ENCODE peak calls at places on chromosomes 3 and 15, in eight cellular contexts. H is left cardiac atrium, F is posterior vena cava, K is PC-9, Q is NCI-H1092, D is NAMALWA, Y is activated gamma-delta T cell, T is AG04450. R is an unnamed sample.

GRCh38 chr15:61749169-61749568 is 311.1 kb downstream of the VPS13C start:
- DNase-seq in H (no peak), F (no peak), K (no peak), Q (no peak), D (no peak), Y (no peak), T (no peak), R (no peak)

GRCh38 chr3:194865595-194865994 is 179.9 kb downstream of the FAM43A start:
- DNase-seq in H (no peak), F (no peak), K (no peak), Q (no peak), D (no peak), Y (no peak), T (no peak), R (peak; percentile 59)

GRCh38 chr3:58021072-58021959 is 13.1 kb downstream of the FLNB start:
- DNase-seq in H (no peak), F (no peak), K (peak; percentile 92), Q (no peak), D (no peak), Y (no peak), T (no peak), R (no peak)

GRCh38 chr3:120348065-120348980 is 831 bp downstream of the LRRC58 start:
- DNase-seq in H (no peak), F (no peak), K (no peak), Q (peak; percentile 63), D (peak; percentile 72), Y (peak; percentile 50), T (no peak), R (peak; percentile 83)

GRCh38 chr15:89806565-89807550 is 7.8 kb downstream of the ANPEP start:
- DNase-seq in H (no peak), F (no peak), K (no peak), Q (no peak), D (no peak), Y (no peak), T (no peak), R (no peak)

GRCh38 chr3:184652465-184652864 is 59.4 kb downstream of the MAGEF1 start:
- DNase-seq in H (no peak), F (no peak), K (peak; percentile 63), Q (no peak), D (no peak), Y (no peak), T (no peak), R (no peak)

GRCh38 chr15:43241100-43241499 is 20.3 kb upstream of the EPB42 start:
- DNase-seq in H (peak; percentile 41), F (peak; percentile 87), K (no peak), Q (no peak), D (no peak), Y (no peak), T (no peak), R (no peak)

GRCh38 chr3:13344663-13345062 is 75.5 kb downstream of the NUP210 start:
- DNase-seq in H (no peak), F (no peak), K (no peak), Q (no peak), D (no peak), Y (no peak), T (no peak), R (no peak)

GRCh38 chr15:36810656-36811449 is 231.4 kb downstream of the CDIN1 start:
- DNase-seq in H (no peak), F (no peak), K (no peak), Q (no peak), D (peak; percentile 55), Y (no peak), T (no peak), R (peak; percentile 77)

GRCh38 chr3:16372362-16373269 is 107.6 kb downstream of the OXNAD1 start:
- DNase-seq in H (no peak), F (no peak), K (no peak), Q (no peak), D (peak; percentile 60), Y (no peak), T (no peak), R (peak; percentile 71)

GRCh38 chr3:53846134-53846850 is at the start of the genes CHDH and IL17RB:
- DNase-seq in H (peak; percentile 68), F (no peak), K (no peak), Q (no peak), D (no peak), Y (no peak), T (no peak), R (no peak)

GRCh38 chr3:156483961-156484787 is 70.7 kb downstream of the SSR3 start:
- DNase-seq in H (no peak), F (no peak), K (peak; percentile 60), Q (no peak), D (peak; percentile 93), Y (no peak), T (no peak), R (no peak)

GRCh38 chr3:34268032-34268760 is 469.8 kb downstream of the PDCD6IP start:
- DNase-seq in H (no peak), F (no peak), K (no peak), Q (no peak), D (no peak), Y (no peak), T (no peak), R (no peak)

GRCh38 chr15:77096541-77096940 is 25.6 kb upstream of the TSPAN3 start:
- DNase-seq in H (no peak), F (no peak), K (no peak), Q (no peak), D (no peak), Y (no peak), T (no peak), R (no peak)

GRCh38 chr3:5021571-5022092 is 42.4 kb downstream of the BHLHE40 start:
- DNase-seq in H (no peak), F (no peak), K (peak; percentile 82), Q (no peak), D (no peak), Y (no peak), T (no peak), R (no peak)

GRCh38 chr3:17339233-17339632 is 403.2 kb downstream of the TBC1D5 start:
- DNase-seq in H (no peak), F (no peak), K (no peak), Q (no peak), D (no peak), Y (no peak), T (no peak), R (no peak)

GRCh38 chr3:154334973-154335420 is 10.7 kb upstream of the DHX36 start:
- DNase-seq in H (no peak), F (no peak), K (peak; percentile 43), Q (no peak), D (peak; percentile 73), Y (no peak), T (peak; percentile 16), R (peak; percentile 75)

GRCh38 chr3:34237946-34238345 is 439.5 kb downstream of the PDCD6IP start:
- DNase-seq in H (no peak), F (no peak), K (no peak), Q (no peak), D (no peak), Y (no peak), T (no peak), R (no peak)

GRCh38 chr15:49137861-49138260 is 17.5 kb downstream of the COPS2 start:
- DNase-seq in H (no peak), F (no peak), K (no peak), Q (no peak), D (no peak), Y (no peak), T (no peak), R (no peak)

GRCh38 chr3:186417791-186418190 is 55.8 kb upstream of the DGKG start:
- DNase-seq in H (no peak), F (no peak), K (peak; percentile 80), Q (no peak), D (no peak), Y (no peak), T (peak; percentile 29), R (no peak)

GRCh38 chr3:151047636-151048035 is 37.8 kb upstream of the MED12L start:
- DNase-seq in H (no peak), F (no peak), K (no peak), Q (no peak), D (peak; percentile 56), Y (no peak), T (no peak), R (peak; percentile 53)

GRCh38 chr15:67865331-67865730 is 25.5 kb upstream of the RNU6-1 start:
- DNase-seq in H (no peak), F (no peak), K (no peak), Q (no peak), D (no peak), Y (no peak), T (no peak), R (no peak)

GRCh38 chr3:45909542-45909941 is 23.2 kb downstream of the CCR9 start:
- DNase-seq in H (no peak), F (no peak), K (no peak), Q (no peak), D (no peak), Y (no peak), T (no peak), R (no peak)

GRCh38 chr3:111968319-111969059 is 10.3 kb upstream of the ABHD10 start:
- DNase-seq in H (no peak), F (no peak), K (no peak), Q (peak; percentile 25), D (no peak), Y (no peak), T (no peak), R (no peak)

GRCh38 chr3:125357032-125357658 is 18.0 kb downstream of the ZNF148 start:
- DNase-seq in H (peak; percentile 63), F (peak; percentile 85), K (no peak), Q (peak; percentile 33), D (peak; percentile 75), Y (peak; percentile 20), T (no peak), R (peak; percentile 91)

GRCh38 chr3:37700849-37701248 is 160.8 kb upstream of the CTDSPL start:
- DNase-seq in H (no peak), F (no peak), K (no peak), Q (no peak), D (no peak), Y (no peak), T (no peak), R (no peak)